ENCODE peak calls at places on chromosome 14, in four cellular contexts. One of them, this sample, is unnamed. For H3K4me1, the result is how much of the 10 kb centered on the place peaks cover.

GRCh38 chr14:54652188-54652889 is 85.4 kb downstream of the SAMD4A start:
- DNase-seq in endothelial cell of umbilical vein: peak
- DNase-seq in SK-N-SH: no peak
- DNase-seq in astrocyte: peak
- DNase-seq in this sample: peak

GRCh38 chr14:93010543-93011541 is 87.9 kb downstream of the CHGA start:
- DNase-seq in endothelial cell of umbilical vein: no peak
- DNase-seq in SK-N-SH: no peak
- DNase-seq in astrocyte: no peak
- DNase-seq in this sample: peak

GRCh38 chr14:74614508-74615495 is 2.8 kb upstream of the LTBP2 start:
- DNase-seq in endothelial cell of umbilical vein: no peak
- DNase-seq in SK-N-SH: no peak
- DNase-seq in astrocyte: peak
- DNase-seq in this sample: peak

GRCh38 chr14:63039800-63040380 is 5.4 kb downstream of the KCNH5 start:
- DNase-seq in endothelial cell of umbilical vein: peak
- DNase-seq in SK-N-SH: peak
- DNase-seq in astrocyte: peak
- DNase-seq in this sample: no peak

GRCh38 chr14:19823765-19824164 is 20.2 kb downstream of the OR4N2 start:
- DNase-seq in endothelial cell of umbilical vein: no peak
- DNase-seq in SK-N-SH: no peak
- DNase-seq in astrocyte: peak
- DNase-seq in this sample: no peak

GRCh38 chr14:51836417-51836816 is 24.0 kb upstream of the GNG2 start:
- DNase-seq in endothelial cell of umbilical vein: no peak
- DNase-seq in SK-N-SH: no peak
- DNase-seq in astrocyte: no peak
- DNase-seq in this sample: no peak

GRCh38 chr14:88901199-88901588 is 76.7 kb downstream of the TTC8 start:
- DNase-seq in endothelial cell of umbilical vein: no peak
- DNase-seq in SK-N-SH: peak
- DNase-seq in astrocyte: no peak
- DNase-seq in this sample: no peak

GRCh38 chr14:84927096-84927910 is 602.6 kb upstream of the FLRT2 start:
- DNase-seq in endothelial cell of umbilical vein: no peak
- DNase-seq in SK-N-SH: no peak
- DNase-seq in astrocyte: no peak
- DNase-seq in this sample: no peak

GRCh38 chr14:93906341-93907329 is 20.5 kb upstream of the FAM181A start:
- DNase-seq in endothelial cell of umbilical vein: no peak
- DNase-seq in SK-N-SH: peak
- DNase-seq in astrocyte: no peak
- DNase-seq in this sample: peak

GRCh38 chr14:90726656-90727055 is 89.6 kb downstream of the TTC7B start:
- DNase-seq in endothelial cell of umbilical vein: no peak
- DNase-seq in SK-N-SH: no peak
- DNase-seq in astrocyte: peak
- DNase-seq in this sample: no peak

GRCh38 chr14:70052990-70053389 is 135.8 kb downstream of the SLC8A3 start:
- DNase-seq in endothelial cell of umbilical vein: peak
- DNase-seq in SK-N-SH: no peak
- DNase-seq in astrocyte: no peak
- DNase-seq in this sample: no peak

GRCh38 chr14:65462411-65462810 is 49.9 kb downstream of the FUT8 start:
- DNase-seq in endothelial cell of umbilical vein: no peak
- DNase-seq in SK-N-SH: no peak
- DNase-seq in astrocyte: peak
- DNase-seq in this sample: peak

GRCh38 chr14:101026341-101026740 is 122.8 kb upstream of the RTL1 start:
- DNase-seq in endothelial cell of umbilical vein: no peak
- DNase-seq in SK-N-SH: no peak
- DNase-seq in astrocyte: no peak
- DNase-seq in this sample: no peak

GRCh38 chr14:53902307-53902706 is 54.3 kb downstream of the BMP4 start:
- DNase-seq in endothelial cell of umbilical vein: no peak
- DNase-seq in SK-N-SH: no peak
- DNase-seq in astrocyte: no peak
- DNase-seq in this sample: no peak

GRCh38 chr14:88604213-88604612 is 41.4 kb downstream of the ZC3H14 start:
- DNase-seq in endothelial cell of umbilical vein: no peak
- DNase-seq in SK-N-SH: no peak
- DNase-seq in astrocyte: no peak
- DNase-seq in this sample: no peak

GRCh38 chr14:24289649-24290283 is 9.8 kb downstream of the DHRS1 start:
- DNase-seq in endothelial cell of umbilical vein: no peak
- DNase-seq in SK-N-SH: no peak
- DNase-seq in astrocyte: no peak
- DNase-seq in this sample: no peak

GRCh38 chr14:90294872-90295271 is 36.9 kb downstream of the NRDE2 start:
- DNase-seq in endothelial cell of umbilical vein: no peak
- DNase-seq in SK-N-SH: no peak
- DNase-seq in astrocyte: no peak
- DNase-seq in this sample: no peak

GRCh38 chr14:105153331-105153731 is 15.2 kb downstream of the JAG2 start:
- DNase-seq in endothelial cell of umbilical vein: no peak
- DNase-seq in SK-N-SH: peak
- DNase-seq in astrocyte: no peak
- DNase-seq in this sample: peak

GRCh38 chr14:88825078-88825458 is 617 bp downstream of the TTC8 start:
- DNase-seq in endothelial cell of umbilical vein: no peak
- DNase-seq in SK-N-SH: no peak
- DNase-seq in astrocyte: peak
- DNase-seq in this sample: peak

GRCh38 chr14:93619176-93619793 is 169.0 kb downstream of the PRIMA1 start:
- DNase-seq in endothelial cell of umbilical vein: peak
- DNase-seq in SK-N-SH: peak
- DNase-seq in astrocyte: peak
- DNase-seq in this sample: no peak

GRCh38 chr14:95033851-95034622 is 123.3 kb downstream of the DICER1 start:
- DNase-seq in endothelial cell of umbilical vein: no peak
- DNase-seq in SK-N-SH: no peak
- DNase-seq in astrocyte: no peak
- DNase-seq in this sample: no peak

GRCh38 chr14:22131749-22132476 is 457.1 kb downstream of the DAD1 start:
- DNase-seq in endothelial cell of umbilical vein: no peak
- DNase-seq in SK-N-SH: no peak
- DNase-seq in astrocyte: no peak
- DNase-seq in this sample: no peak

GRCh38 chr14:80862983-80863382 is 78.6 kb downstream of the CEP128 start:
- DNase-seq in endothelial cell of umbilical vein: peak
- DNase-seq in SK-N-SH: no peak
- DNase-seq in astrocyte: no peak
- DNase-seq in this sample: no peak
- H2AFZ ChIP-seq in endothelial cell of umbilical vein: no peak
- H2AFZ ChIP-seq in SK-N-SH: no peak
- H2AFZ ChIP-seq in astrocyte: no peak
- H2AFZ ChIP-seq in this sample: peak

DNA sequence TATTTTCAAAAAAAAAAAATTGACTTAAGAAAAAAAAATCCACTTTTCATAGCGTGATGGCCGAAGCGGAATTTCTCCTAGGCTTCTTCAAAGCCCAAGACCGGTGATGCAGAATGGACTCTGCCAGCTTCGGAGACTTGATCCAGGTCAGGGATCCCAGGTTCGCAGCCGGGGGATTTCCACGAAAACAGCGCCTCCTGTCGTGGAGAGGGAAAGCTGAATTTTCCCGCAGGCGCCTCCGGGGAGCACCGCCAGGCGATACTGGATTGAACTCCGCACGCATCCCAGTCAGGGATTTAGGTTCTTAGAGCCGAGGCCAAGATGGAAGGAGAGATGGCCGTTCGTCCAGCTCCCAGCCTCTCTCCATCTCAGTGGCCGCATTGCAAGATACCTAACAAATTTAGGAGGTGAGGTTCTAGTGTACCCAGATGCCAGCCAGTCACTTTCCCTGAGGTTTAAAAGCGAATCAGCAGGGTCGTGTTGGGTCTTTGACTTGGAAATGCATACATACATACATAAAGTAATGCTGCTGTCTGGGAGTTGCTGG is 2.2 kb downstream of the TTC6 start:
- DNase-seq in endothelial cell of umbilical vein: no peak
- DNase-seq in SK-N-SH: no peak
- DNase-seq in astrocyte: no peak
- DNase-seq in this sample: peak
- TF ChIP-seq CTCF in endothelial cell of umbilical vein: peak
- TF ChIP-seq CTCF in SK-N-SH: peak
- TF ChIP-seq CTCF in astrocyte: peak
- TF ChIP-seq CTCF in this sample: peak

GRCh38 chr14:91918159-91918883 is 29.2 kb downstream of the FBLN5 start:
- DNase-seq in endothelial cell of umbilical vein: no peak
- DNase-seq in SK-N-SH: no peak
- DNase-seq in astrocyte: no peak
- DNase-seq in this sample: peak

GRCh38 chr14:91919814-91920213 is 27.7 kb downstream of the FBLN5 start:
- DNase-seq in endothelial cell of umbilical vein: no peak
- DNase-seq in SK-N-SH: no peak
- DNase-seq in astrocyte: peak
- DNase-seq in this sample: peak

GRCh38 chr14:91924871-91925726 is 22.4 kb downstream of the FBLN5 start:
- DNase-seq in endothelial cell of umbilical vein: no peak
- DNase-seq in SK-N-SH: no peak
- DNase-seq in astrocyte: peak
- DNase-seq in this sample: no peak

GRCh38 chr14:91925727-91926121 is 21.8 kb downstream of the FBLN5 start:
- DNase-seq in endothelial cell of umbilical vein: no peak
- DNase-seq in SK-N-SH: no peak
- DNase-seq in astrocyte: no peak
- DNase-seq in this sample: no peak

DNA sequence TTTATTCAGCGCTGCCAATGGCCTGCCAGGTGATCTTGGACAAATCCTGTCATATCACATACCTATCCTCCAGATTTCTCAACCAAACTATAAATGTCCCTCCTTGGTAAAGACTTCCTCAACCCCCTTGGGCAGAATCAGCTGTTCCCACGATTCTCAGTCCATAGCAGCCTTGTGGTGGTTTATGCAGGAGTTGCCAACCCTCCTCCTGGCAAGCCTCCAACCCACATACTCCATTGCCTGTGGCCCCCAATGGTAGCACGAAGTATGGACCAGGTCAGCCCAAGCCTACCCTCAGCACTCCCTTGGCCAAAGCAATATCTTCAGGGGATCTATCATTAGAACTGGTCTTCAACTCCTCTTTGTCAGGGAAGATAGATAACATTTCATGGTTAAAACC is 27.0 kb downstream of the FBLN5 start:
- DNase-seq in endothelial cell of umbilical vein: no peak
- DNase-seq in SK-N-SH: no peak
- DNase-seq in astrocyte: no peak
- DNase-seq in this sample: no peak
- H3K4me1 ChIP-seq in endothelial cell of umbilical vein: under half
- H3K4me1 ChIP-seq in SK-N-SH: under half
- H3K4me1 ChIP-seq in astrocyte: under half
- H3K4me1 ChIP-seq in this sample: under half

GRCh38 chr14:73524493-73524892 is 12.4 kb upstream of the ACOT1 start:
- DNase-seq in endothelial cell of umbilical vein: no peak
- DNase-seq in SK-N-SH: no peak
- DNase-seq in astrocyte: no peak
- DNase-seq in this sample: no peak
- H2AFZ ChIP-seq in endothelial cell of umbilical vein: no peak
- H2AFZ ChIP-seq in SK-N-SH: no peak
- H2AFZ ChIP-seq in astrocyte: no peak
- H2AFZ ChIP-seq in this sample: no peak

This sample was measured in osteoblast.